ENCODE peak calls at places on chromosomes 6 and 20, in seven cellular contexts. One of them, this sample, is unnamed.

GRCh38 chr6:45445749-45446454 is 68.2 kb upstream of the SUPT3H start:
- DNase-seq in BE2C: no peak
- DNase-seq in adrenal gland: peak; percentile 84
- DNase-seq in mammary epithelial cell: peak; percentile 95
- DNase-seq in A549: peak; percentile 93
- DNase-seq in activated B cell treated with CpG ODN at 0.5 μM for 24 hours: no peak
- DNase-seq in astrocyte of the spinal cord: peak; percentile 99
- DNase-seq in this sample: no peak

GRCh38 chr6:151869345-151869744 is 61.9 kb downstream of the ESR1 start:
- DNase-seq in BE2C: no peak
- DNase-seq in activated B cell treated with CpG ODN at 0.5 μM for 24 hours: no peak
- DNase-seq in adrenal gland: no peak
- DNase-seq in astrocyte of the spinal cord: no peak
- DNase-seq in mammary epithelial cell: peak; percentile 16
- DNase-seq in A549: no peak
- DNase-seq in this sample: no peak

GRCh38 chr20:60244373-60245146 is 286.3 kb downstream of the CDH26 start:
- DNase-seq in A549: no peak
- DNase-seq in astrocyte of the spinal cord: no peak
- DNase-seq in BE2C: no peak
- DNase-seq in mammary epithelial cell: no peak
- DNase-seq in activated B cell treated with CpG ODN at 0.5 μM for 24 hours: no peak
- DNase-seq in adrenal gland: no peak
- DNase-seq in this sample: no peak

GRCh38 chr6:44043036-44043478 is 84.2 kb downstream of the MRPL14 start:
- DNase-seq in BE2C: no peak
- DNase-seq in A549: peak; percentile 80
- DNase-seq in astrocyte of the spinal cord: peak; percentile 46
- DNase-seq in activated B cell treated with CpG ODN at 0.5 μM for 24 hours: no peak
- DNase-seq in mammary epithelial cell: peak; percentile 58
- DNase-seq in adrenal gland: no peak
- DNase-seq in this sample: no peak

GRCh38 chr6:133645000-133645619 is 243.8 kb upstream of the TCF21 start:
- DNase-seq in BE2C: no peak
- DNase-seq in mammary epithelial cell: no peak
- DNase-seq in activated B cell treated with CpG ODN at 0.5 μM for 24 hours: no peak
- DNase-seq in adrenal gland: peak; percentile 32
- DNase-seq in astrocyte of the spinal cord: peak; percentile 70
- DNase-seq in A549: peak; percentile 67
- DNase-seq in this sample: no peak

GRCh38 chr20:19540401-19540800 is 217.7 kb upstream of the RIN2 start:
- DNase-seq in BE2C: no peak
- DNase-seq in A549: no peak
- DNase-seq in adrenal gland: no peak
- DNase-seq in astrocyte of the spinal cord: no peak
- DNase-seq in mammary epithelial cell: no peak
- DNase-seq in activated B cell treated with CpG ODN at 0.5 μM for 24 hours: no peak
- DNase-seq in this sample: peak; percentile 35

GRCh38 chr6:80523531-80523970 is 417.1 kb downstream of the BCKDHB start:
- DNase-seq in mammary epithelial cell: no peak
- DNase-seq in activated B cell treated with CpG ODN at 0.5 μM for 24 hours: no peak
- DNase-seq in astrocyte of the spinal cord: peak; percentile 29
- DNase-seq in adrenal gland: peak; percentile 1
- DNase-seq in A549: no peak
- DNase-seq in BE2C: no peak
- DNase-seq in this sample: no peak

GRCh38 chr6:158567152-158567551 is 7.3 kb downstream of the TMEM181 start:
- DNase-seq in A549: no peak
- DNase-seq in mammary epithelial cell: no peak
- DNase-seq in activated B cell treated with CpG ODN at 0.5 μM for 24 hours: no peak
- DNase-seq in adrenal gland: no peak
- DNase-seq in astrocyte of the spinal cord: no peak
- DNase-seq in BE2C: no peak
- DNase-seq in this sample: no peak

GRCh38 chr6:46175446-46175845 is 4.7 kb upstream of the ENPP5 start:
- DNase-seq in astrocyte of the spinal cord: no peak
- DNase-seq in mammary epithelial cell: no peak
- DNase-seq in BE2C: no peak
- DNase-seq in A549: no peak
- DNase-seq in activated B cell treated with CpG ODN at 0.5 μM for 24 hours: no peak
- DNase-seq in adrenal gland: no peak
- DNase-seq in this sample: peak; percentile 42

GRCh38 chr20:43680976-43681375 is 14.1 kb downstream of the MYBL2 start:
- DNase-seq in activated B cell treated with CpG ODN at 0.5 μM for 24 hours: no peak
- DNase-seq in astrocyte of the spinal cord: no peak
- DNase-seq in A549: no peak
- DNase-seq in adrenal gland: no peak
- DNase-seq in mammary epithelial cell: no peak
- DNase-seq in BE2C: no peak
- DNase-seq in this sample: no peak

GRCh38 chr20:2236266-2236665 is 59.5 kb upstream of the TGM3 start:
- DNase-seq in adrenal gland: no peak
- DNase-seq in mammary epithelial cell: peak; percentile 20
- DNase-seq in activated B cell treated with CpG ODN at 0.5 μM for 24 hours: no peak
- DNase-seq in astrocyte of the spinal cord: no peak
- DNase-seq in A549: no peak
- DNase-seq in BE2C: no peak
- DNase-seq in this sample: no peak

GRCh38 chr20:22924036-22924737 is 110.9 kb upstream of the SSTR4 start:
- DNase-seq in mammary epithelial cell: peak; percentile 14
- DNase-seq in astrocyte of the spinal cord: no peak
- DNase-seq in activated B cell treated with CpG ODN at 0.5 μM for 24 hours: no peak
- DNase-seq in adrenal gland: no peak
- DNase-seq in A549: no peak
- DNase-seq in BE2C: no peak
- DNase-seq in this sample: no peak

GRCh38 chr20:9241721-9242427 is 173.0 kb downstream of the PLCB4 start:
- DNase-seq in adrenal gland: no peak
- DNase-seq in astrocyte of the spinal cord: no peak
- DNase-seq in mammary epithelial cell: no peak
- DNase-seq in BE2C: no peak
- DNase-seq in A549: no peak
- DNase-seq in activated B cell treated with CpG ODN at 0.5 μM for 24 hours: no peak
- DNase-seq in this sample: no peak

GRCh38 chr6:1724124-1724523 is 114.4 kb downstream of the FOXC1 start:
- DNase-seq in adrenal gland: no peak
- DNase-seq in BE2C: no peak
- DNase-seq in A549: no peak
- DNase-seq in activated B cell treated with CpG ODN at 0.5 μM for 24 hours: no peak
- DNase-seq in astrocyte of the spinal cord: no peak
- DNase-seq in mammary epithelial cell: no peak
- DNase-seq in this sample: no peak

GRCh38 chr6:69801711-69802110 is 4.9 kb upstream of the LMBRD1 start:
- DNase-seq in activated B cell treated with CpG ODN at 0.5 μM for 24 hours: no peak
- DNase-seq in adrenal gland: no peak
- DNase-seq in A549: no peak
- DNase-seq in mammary epithelial cell: no peak
- DNase-seq in BE2C: no peak
- DNase-seq in astrocyte of the spinal cord: no peak
- DNase-seq in this sample: no peak

GRCh38 chr6:34246563-34247391 is 2.0 kb downstream of the SMIM29 start:
- DNase-seq in mammary epithelial cell: no peak
- DNase-seq in adrenal gland: no peak
- DNase-seq in A549: peak; percentile 59
- DNase-seq in activated B cell treated with CpG ODN at 0.5 μM for 24 hours: peak; percentile 53
- DNase-seq in BE2C: peak; percentile 88
- DNase-seq in astrocyte of the spinal cord: peak; percentile 23
- DNase-seq in this sample: peak; percentile 73

GRCh38 chr20:49964964-49965780 is 17.6 kb upstream of the SNAI1 start:
- DNase-seq in A549: peak; percentile 78
- DNase-seq in activated B cell treated with CpG ODN at 0.5 μM for 24 hours: no peak
- DNase-seq in adrenal gland: peak; percentile 29
- DNase-seq in mammary epithelial cell: no peak
- DNase-seq in astrocyte of the spinal cord: peak; percentile 34
- DNase-seq in BE2C: peak; percentile 66
- DNase-seq in this sample: peak; percentile 57

GRCh38 chr20:58458342-58459057 is 56.7 kb downstream of the APCDD1L start:
- DNase-seq in activated B cell treated with CpG ODN at 0.5 μM for 24 hours: peak; percentile 58
- DNase-seq in mammary epithelial cell: peak; percentile 27
- DNase-seq in BE2C: peak; percentile 61
- DNase-seq in adrenal gland: no peak
- DNase-seq in astrocyte of the spinal cord: peak; percentile 63
- DNase-seq in A549: no peak
- DNase-seq in this sample: peak; percentile 87

GRCh38 chr20:21739161-21739560 is 33.7 kb downstream of the PAX1 start:
- DNase-seq in BE2C: no peak
- DNase-seq in mammary epithelial cell: no peak
- DNase-seq in astrocyte of the spinal cord: no peak
- DNase-seq in adrenal gland: no peak
- DNase-seq in A549: no peak
- DNase-seq in activated B cell treated with CpG ODN at 0.5 μM for 24 hours: no peak
- DNase-seq in this sample: no peak

GRCh38 chr6:160112628-160113294 is 8.9 kb upstream of the SLC22A1 start:
- DNase-seq in adrenal gland: no peak
- DNase-seq in A549: no peak
- DNase-seq in astrocyte of the spinal cord: no peak
- DNase-seq in mammary epithelial cell: peak; percentile 3
- DNase-seq in BE2C: no peak
- DNase-seq in activated B cell treated with CpG ODN at 0.5 μM for 24 hours: no peak
- DNase-seq in this sample: no peak

GRCh38 chr20:8434326-8434876 is 302.3 kb downstream of the PLCB1 start:
- DNase-seq in adrenal gland: no peak
- DNase-seq in astrocyte of the spinal cord: no peak
- DNase-seq in activated B cell treated with CpG ODN at 0.5 μM for 24 hours: no peak
- DNase-seq in mammary epithelial cell: no peak
- DNase-seq in BE2C: no peak
- DNase-seq in A549: no peak
- DNase-seq in this sample: no peak

GRCh38 chr6:45507156-45507555 is 129.4 kb upstream of the SUPT3H start:
- DNase-seq in A549: no peak
- DNase-seq in activated B cell treated with CpG ODN at 0.5 μM for 24 hours: no peak
- DNase-seq in mammary epithelial cell: peak; percentile 43
- DNase-seq in astrocyte of the spinal cord: no peak
- DNase-seq in adrenal gland: no peak
- DNase-seq in BE2C: no peak
- DNase-seq in this sample: no peak

DNA sequence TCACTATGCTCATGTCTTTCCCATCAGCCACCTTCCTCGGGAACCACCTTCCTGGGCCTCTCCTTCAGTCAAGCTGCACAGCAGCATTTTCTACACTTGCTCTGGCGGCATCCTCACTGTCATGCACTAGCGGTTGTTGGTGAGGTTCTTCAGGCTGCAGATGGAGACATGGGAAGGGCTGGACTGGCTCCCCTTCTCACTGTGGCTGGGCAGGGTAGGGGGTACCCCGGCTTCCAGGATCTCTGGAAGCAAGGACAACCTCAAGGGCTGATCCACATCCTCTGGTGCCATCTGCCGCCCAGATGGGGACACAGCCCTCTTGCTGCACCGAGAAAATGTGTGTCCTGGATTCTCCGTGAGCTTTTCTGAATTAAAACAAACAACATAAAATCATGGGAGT is 180.1 kb upstream of the RNF24 start:
- DNase-seq in activated B cell treated with CpG ODN at 0.5 μM for 24 hours: no peak
- DNase-seq in BE2C: peak; percentile 39
- DNase-seq in mammary epithelial cell: no peak
- DNase-seq in adrenal gland: peak; percentile 11
- DNase-seq in A549: peak; percentile 61
- DNase-seq in astrocyte of the spinal cord: peak; percentile 12
- DNase-seq in this sample: no peak
- TF ChIP-seq CTCF in activated B cell treated with CpG ODN at 0.5 μM for 24 hours: no peak
- TF ChIP-seq CTCF in BE2C: peak; percentile 72
- TF ChIP-seq CTCF in mammary epithelial cell: peak; percentile 46
- TF ChIP-seq CTCF in adrenal gland: no peak
- TF ChIP-seq CTCF in A549: peak; percentile 80
- TF ChIP-seq CTCF in astrocyte of the spinal cord: peak; percentile 71
- TF ChIP-seq CTCF in this sample: no peak

GRCh38 chr6:2931055-2931454 is 27.9 kb upstream of the SERPINB9 start:
- DNase-seq in A549: no peak
- DNase-seq in adrenal gland: no peak
- DNase-seq in astrocyte of the spinal cord: no peak
- DNase-seq in BE2C: no peak
- DNase-seq in activated B cell treated with CpG ODN at 0.5 μM for 24 hours: no peak
- DNase-seq in mammary epithelial cell: no peak
- DNase-seq in this sample: no peak
- TF ChIP-seq CTCF in A549: no peak
- TF ChIP-seq CTCF in adrenal gland: no peak
- TF ChIP-seq CTCF in astrocyte of the spinal cord: no peak
- TF ChIP-seq CTCF in BE2C: no peak
- TF ChIP-seq CTCF in activated B cell treated with CpG ODN at 0.5 μM for 24 hours: no peak
- TF ChIP-seq CTCF in mammary epithelial cell: no peak
- TF ChIP-seq CTCF in this sample: no peak

DNA sequence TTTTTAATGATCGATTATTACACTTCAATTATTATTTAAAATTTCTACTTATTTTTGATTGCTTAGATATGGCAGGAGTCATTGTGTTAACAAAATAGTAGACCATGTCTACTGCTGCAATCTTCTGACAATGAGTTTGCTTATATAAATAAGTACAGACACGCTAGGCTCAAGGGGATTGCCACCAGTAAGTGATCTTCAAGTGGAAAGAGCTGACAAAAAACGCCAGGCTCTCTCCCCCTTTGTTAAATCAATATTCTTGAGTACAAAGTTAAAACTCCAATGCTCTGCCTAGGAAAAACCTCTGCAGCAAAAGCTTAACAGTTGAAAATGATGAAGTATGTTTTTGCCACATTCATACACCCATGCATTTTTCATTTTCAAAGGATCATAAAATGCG is 738.1 kb downstream of the HDGFL1 start:
- DNase-seq in BE2C: no peak
- DNase-seq in adrenal gland: no peak
- DNase-seq in mammary epithelial cell: no peak
- DNase-seq in activated B cell treated with CpG ODN at 0.5 μM for 24 hours: no peak
- DNase-seq in astrocyte of the spinal cord: no peak
- DNase-seq in A549: no peak
- DNase-seq in this sample: no peak
- TF ChIP-seq CTCF in BE2C: no peak
- TF ChIP-seq CTCF in adrenal gland: no peak
- TF ChIP-seq CTCF in mammary epithelial cell: no peak
- TF ChIP-seq CTCF in activated B cell treated with CpG ODN at 0.5 μM for 24 hours: no peak
- TF ChIP-seq CTCF in astrocyte of the spinal cord: no peak
- TF ChIP-seq CTCF in A549: no peak
- TF ChIP-seq CTCF in this sample: no peak

DNA sequence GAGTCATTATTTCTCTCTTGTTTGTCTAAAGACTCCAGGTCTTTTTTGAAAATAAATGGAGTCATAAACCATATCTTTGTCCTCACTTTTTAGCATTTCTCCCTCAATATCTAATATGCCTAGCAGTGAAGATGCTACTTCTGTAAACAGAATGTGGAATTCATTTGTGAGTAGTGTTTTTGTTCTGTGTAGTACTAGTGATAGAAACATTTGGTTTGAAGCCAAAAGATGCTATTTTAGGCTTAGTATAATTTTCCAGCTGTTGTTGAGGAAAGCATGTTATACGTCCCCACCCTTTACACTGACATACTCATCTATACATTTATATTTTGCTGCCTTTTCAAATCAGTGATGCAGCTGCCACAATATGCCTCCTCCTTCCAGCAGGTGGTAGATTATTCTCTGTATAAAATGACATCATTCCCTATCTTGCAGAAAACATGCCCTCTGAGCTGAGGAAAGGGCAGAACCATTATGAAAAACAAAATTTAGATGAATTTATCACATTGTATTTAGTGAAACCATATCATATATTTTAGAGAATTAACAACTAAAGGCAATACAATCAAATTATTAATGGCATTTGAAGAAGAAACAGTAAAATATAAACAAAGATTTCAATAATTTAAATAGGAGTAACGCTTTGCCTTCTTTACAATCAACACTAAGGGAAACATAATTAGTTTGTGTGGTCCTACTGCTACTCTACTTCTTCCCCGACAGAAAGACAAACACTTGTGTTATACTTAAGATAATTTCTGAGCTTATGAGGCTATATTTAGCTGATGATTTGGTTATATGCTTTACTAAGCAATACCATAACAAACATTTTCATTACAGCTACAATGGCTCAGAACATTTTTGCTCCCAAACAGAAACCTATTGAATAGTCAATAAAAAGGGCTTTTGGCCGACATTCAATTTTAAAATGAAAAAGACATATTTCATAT is 1217.4 kb upstream of the GJE1 start:
- DNase-seq in BE2C: no peak
- DNase-seq in activated B cell treated with CpG ODN at 0.5 μM for 24 hours: no peak
- DNase-seq in A549: no peak
- DNase-seq in adrenal gland: no peak
- DNase-seq in astrocyte of the spinal cord: no peak
- DNase-seq in mammary epithelial cell: no peak
- DNase-seq in this sample: no peak
- TF ChIP-seq CTCF in BE2C: no peak
- TF ChIP-seq CTCF in activated B cell treated with CpG ODN at 0.5 μM for 24 hours: no peak
- TF ChIP-seq CTCF in A549: no peak
- TF ChIP-seq CTCF in adrenal gland: no peak
- TF ChIP-seq CTCF in astrocyte of the spinal cord: no peak
- TF ChIP-seq CTCF in mammary epithelial cell: no peak
- TF ChIP-seq CTCF in this sample: no peak